ENCODE peak calls at places on chromosomes 1 and 21, in six cellular contexts. Q, G, N, D, L and M are unnamed samples.
A peak's percentile ranks its signal among the peaks of the same experiment; 100 is the strongest.

GRCh38 chr1:52904590-52905375 is 16.8 kb downstream of the ECHDC2 start:
- DNase-seq in Q (peak; percentile 32), G (peak; percentile 67), N (peak; percentile 43), D (peak; percentile 62), L (peak; percentile 41), M (no peak)

GRCh38 chr1:20280906-20281305 is 9.8 kb upstream of the VWA5B1 start:
- DNase-seq in Q (no peak), G (no peak), N (no peak), D (no peak), L (no peak), M (no peak)

GRCh38 chr1:61842863-61843514 is 100.7 kb downstream of the PATJ start:
- DNase-seq in Q (no peak), G (no peak), N (no peak), D (no peak), L (peak; percentile 49), M (no peak)

GRCh38 chr1:206944703-206945102 is 1.6 kb downstream of the PIGR start:
- DNase-seq in Q (no peak), G (no peak), N (no peak), D (no peak), L (no peak), M (no peak)

GRCh38 chr1:15249032-15249601 is 2.1 kb downstream of the FHAD1 start:
- DNase-seq in Q (no peak), G (peak; percentile 90), N (no peak), D (peak; percentile 69), L (no peak), M (no peak)

GRCh38 chr1:2637472-2637871 is 4.7 kb upstream of the MMEL1 start:
- DNase-seq in Q (no peak), G (no peak), N (no peak), D (no peak), L (no peak), M (peak; percentile 53)

GRCh38 chr1:166971252-166971651 is 4.1 kb downstream of the ILDR2 start:
- DNase-seq in Q (no peak), G (no peak), N (no peak), D (no peak), L (no peak), M (no peak)

GRCh38 chr1:201334325-201335173 is 42.9 kb downstream of the TNNT2 start:
- DNase-seq in Q (no peak), G (no peak), N (no peak), D (no peak), L (no peak), M (no peak)

GRCh38 chr21:36261459-36261858 is 58.5 kb upstream of the MORC3 start:
- DNase-seq in Q (no peak), G (no peak), N (no peak), D (no peak), L (no peak), M (no peak)

GRCh38 chr1:17573518-17574041 is 34.1 kb downstream of the ARHGEF10L start:
- DNase-seq in Q (peak; percentile 86), G (no peak), N (no peak), D (no peak), L (no peak), M (no peak)

GRCh38 chr1:165890684-165891083 is 63.3 kb downstream of the UCK2 start:
- DNase-seq in Q (no peak), G (no peak), N (no peak), D (no peak), L (no peak), M (no peak)